ENCODE peak calls at places on chromosomes 6 and 20, in five cellular contexts. L is K562, C is A549, E is HepG2, Q is H1. R is an unnamed sample. For H3K4me1, the result is how much of the 10 kb centered on the place peaks cover.

GRCh38 chr6:122833229-122833556 is 44.1 kb downstream of the SMPDL3A start:
- DNase-seq in Q (no peak), L (no peak), C (no peak), E (no peak), R (no peak)

GRCh38 chr6:166936079-166936787 is 20.1 kb downstream of the RNASET2 start:
- DNase-seq in E (no peak), C (no peak), Q (no peak), L (no peak), R (no peak)

GRCh38 chr6:158015188-158015506 is 33.5 kb downstream of the SYNJ2 start:
- DNase-seq in E (no peak), C (no peak), Q (no peak), L (no peak), R (no peak)

GRCh38 chr6:2426561-2427340 is 181.3 kb upstream of the GMDS start:
- DNase-seq in C (no peak), Q (no peak), L (no peak), E (no peak), R (no peak)

GRCh38 chr6:136968831-136969230 is 46.7 kb downstream of the SLC35D3 start:
- DNase-seq in L (peak), Q (no peak), C (no peak), E (no peak), R (no peak)

GRCh38 chr20:50746138-50746940 is 15.0 kb downstream of the PARD6B start:
- DNase-seq in Q (no peak), C (no peak), L (peak), E (peak), R (no peak)

GRCh38 chr20:53949319-53949839 is 121.0 kb downstream of the BCAS1 start:
- DNase-seq in C (no peak), Q (peak), E (no peak), L (no peak), R (peak)

GRCh38 chr20:9068896-9069663 is at the start of gene PLCB4:
- DNase-seq in Q (peak), C (peak), E (no peak), L (peak), R (peak)

GRCh38 chr6:11815231-11815630 is 36.6 kb upstream of the ADTRP start:
- DNase-seq in E (no peak), L (no peak), Q (no peak), C (peak), R (no peak)

GRCh38 chr6:49462927-49463611 is at the start of the genes CENPQ and MMUT:
- DNase-seq in C (peak), L (peak), Q (peak), E (peak), R (peak)

GRCh38 chr6:131160254-131160758 is 25.0 kb downstream of the AKAP7 start:
- DNase-seq in C (no peak), Q (no peak), E (peak), L (no peak), R (no peak)

GRCh38 chr6:90403489-90404381 is 107.1 kb upstream of the BACH2 start:
- DNase-seq in Q (peak), L (peak), E (peak), C (no peak), R (no peak)

GRCh38 chr6:41680182-41680965 is 42.1 kb downstream of the MDFI start:
- DNase-seq in Q (no peak), C (no peak), E (no peak), L (no peak), R (no peak)

GRCh38 chr6:53926505-53926904 is 131.7 kb downstream of the LRRC1 start:
- DNase-seq in L (no peak), E (no peak), Q (no peak), C (no peak), R (peak)

GRCh38 chr20:45341939-45342862 is 6.0 kb downstream of the SDC4 start:
- DNase-seq in E (peak), C (no peak), Q (peak), L (peak), R (peak)

GRCh38 chr6:42021847-42022754 is 28.2 kb upstream of the TAF8 start:
- DNase-seq in E (no peak), C (no peak), L (no peak), Q (no peak), R (no peak)

GRCh38 chr6:11525468-11526155 is 11.9 kb upstream of the TMEM170B start:
- DNase-seq in L (no peak), Q (no peak), C (no peak), E (no peak), R (no peak)

GRCh38 chr6:10276106-10276505 is 138.8 kb downstream of the TFAP2A start:
- DNase-seq in Q (no peak), C (no peak), E (no peak), L (no peak), R (no peak)

GRCh38 chr6:41690541-41691330 is 44.7 kb downstream of the TFEB start:
- DNase-seq in L (no peak), C (no peak), Q (no peak), E (no peak), R (no peak)

GRCh38 chr20:61449057-61449456 is 197.0 kb downstream of the CDH4 start:
- DNase-seq in E (no peak), C (no peak), Q (no peak), L (no peak), R (no peak)

DNA sequence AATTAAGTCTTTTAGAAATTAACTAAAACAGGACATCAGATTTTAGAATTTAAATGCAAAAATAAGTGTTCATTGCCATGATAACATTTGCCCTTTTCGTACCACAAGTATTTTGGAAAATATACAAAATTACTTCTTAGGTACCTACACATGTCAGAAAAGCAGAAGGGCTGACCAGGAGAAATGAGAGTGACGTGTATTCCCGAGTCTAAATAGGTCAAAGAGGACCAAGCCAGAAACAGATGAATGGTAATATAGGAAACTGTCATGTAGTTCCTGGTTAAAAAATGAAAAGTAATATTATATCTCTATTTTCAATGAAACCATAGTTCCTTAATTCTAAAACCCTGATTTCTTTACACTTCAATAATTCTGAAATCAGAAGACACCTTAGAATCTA is 126.2 kb downstream of the IPCEF1 start:
- DNase-seq in Q (no peak), E (no peak), L (no peak), C (no peak), R (no peak)
- H3K4me1 ChIP-seq in Q (under half), E (under half), L (under half), C (under half), R (under half)

GRCh38 chr6:112335736-112336135 is 11.4 kb upstream of the RFPL4B start:
- DNase-seq in L (no peak), C (no peak), E (no peak), Q (no peak), R (peak)

GRCh38 chr6:112331306-112331705 is 15.8 kb upstream of the RFPL4B start:
- DNase-seq in C (no peak), E (no peak), Q (no peak), L (no peak), R (no peak)

GRCh38 chr6:112330071-112330876 is 16.9 kb upstream of the RFPL4B start:
- DNase-seq in L (no peak), Q (no peak), E (no peak), C (no peak), R (peak)

GRCh38 chr6:112330877-112331260 is 16.3 kb upstream of the RFPL4B start:
- DNase-seq in C (no peak), L (no peak), E (no peak), Q (no peak), R (no peak)

GRCh38 chr6:112332274-112332673 is 14.9 kb upstream of the RFPL4B start:
- DNase-seq in L (no peak), C (no peak), Q (no peak), E (no peak), R (no peak)
- TF ChIP-seq JUN in L (no peak), C (no peak), Q (no peak), E (no peak), R (no peak)

GRCh38 chr6:116364361-116364760 is 6.4 kb upstream of the DSE start:
- DNase-seq in E (no peak), C (no peak), L (no peak), Q (no peak), R (no peak)

GRCh38 chr6:116366740-116367275 is 3.9 kb upstream of the DSE start:
- DNase-seq in L (no peak), Q (no peak), C (no peak), E (no peak), R (no peak)

GRCh38 chr6:116363759-116364158 is 7.0 kb upstream of the DSE start:
- DNase-seq in E (no peak), Q (no peak), L (no peak), C (no peak), R (peak)

GRCh38 chr6:116362287-116362686 is 8.5 kb upstream of the DSE start:
- DNase-seq in E (no peak), C (no peak), L (no peak), Q (no peak), R (no peak)

DNA sequence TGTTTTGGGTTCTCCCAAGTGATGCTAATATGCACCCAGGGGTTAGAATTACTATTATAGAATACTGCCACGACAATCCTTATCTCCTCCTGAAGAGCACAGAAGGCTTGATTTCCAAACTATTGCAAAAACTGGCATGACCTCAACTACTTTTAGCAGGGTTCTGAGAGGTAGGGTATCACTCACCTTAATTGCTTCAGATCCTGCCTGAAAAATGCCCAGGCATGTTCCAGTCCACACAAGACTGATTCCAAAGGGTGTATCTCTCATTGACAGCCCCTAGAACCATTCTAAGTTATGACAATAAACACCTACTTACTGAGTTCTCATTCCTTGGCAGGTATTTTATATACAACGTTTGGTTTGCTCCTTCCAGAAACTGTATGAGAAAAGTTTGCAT is 5.0 kb upstream of the DSE start:
- DNase-seq in E (no peak), C (no peak), L (no peak), Q (no peak), R (no peak)
- H3K4me1 ChIP-seq in E (under half), C (under half), L (under half), Q (under half), R (under half)

GRCh38 chr6:21842875-21843274 is 249.3 kb downstream of the SOX4 start:
- DNase-seq in Q (no peak), L (no peak), E (no peak), C (no peak), R (no peak)
- TF ChIP-seq JUN in Q (no peak), L (no peak), E (no peak), C (no peak), R (no peak)

DNA sequence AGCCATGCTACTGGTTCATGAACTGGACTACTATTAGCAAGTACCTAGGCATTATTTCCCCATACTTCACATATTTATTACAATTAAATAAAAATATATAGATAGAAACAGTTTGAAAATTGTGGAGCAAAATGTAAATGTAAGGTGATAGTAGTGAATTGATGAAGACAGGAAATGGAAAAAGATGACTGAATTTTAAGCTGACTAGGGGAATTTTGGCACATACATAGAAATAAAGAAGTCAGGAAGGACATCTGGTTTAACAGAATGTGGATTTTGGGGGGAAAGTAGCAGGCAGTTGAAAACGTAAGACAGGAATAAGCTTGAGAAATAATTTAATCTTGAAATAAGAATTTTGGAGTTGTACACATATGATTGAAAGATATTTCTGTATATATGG is 701.6 kb upstream of the CITED2 start:
- DNase-seq in Q (no peak), E (no peak), C (no peak), L (no peak), R (no peak)
- H3K4me1 ChIP-seq in Q (under half), E (under half), C (under half), L (under half), R (under half)

GRCh38 chr6:106883808-106884262 is 90.7 kb downstream of the CD24 start:
- DNase-seq in E (peak), Q (no peak), C (no peak), L (peak), R (no peak)
- TF ChIP-seq JUN in E (no peak), Q (no peak), C (no peak), L (no peak), R (no peak)